ENCODE peak calls at places on chromosomes 5 and 9, in six cellular contexts. O, P, W, G, B and I are unnamed samples.

GRCh38 chr5:171494452-171495121 is 75.1 kb downstream of the FGF18 start:
- DNase-seq in W (peak), B (no peak), O (no peak), P (no peak), G (peak), I (no peak)

GRCh38 chr5:111066261-111066938 is 5.1 kb upstream of the TSLP start:
- DNase-seq in B (no peak), O (no peak), G (no peak), P (no peak), W (no peak), I (no peak)

GRCh38 chr5:1666812-1667588 is 132.6 kb downstream of the MRPL36 start:
- DNase-seq in G (peak), W (no peak), P (peak), O (no peak), B (no peak), I (peak)

GRCh38 chr5:17305964-17306725 is 88.7 kb downstream of the BASP1 start:
- DNase-seq in W (peak), O (peak), P (no peak), B (no peak), G (no peak), I (no peak)

GRCh38 chr5:164824671-164825070 is 1319.3 kb downstream of the MAT2B start:
- DNase-seq in W (no peak), O (no peak), B (no peak), P (no peak), G (no peak), I (no peak)

GRCh38 chr9:133421615-133422542 is at the start of gene ADAMTS13:
- DNase-seq in P (no peak), B (no peak), W (no peak), G (no peak), O (no peak), I (no peak)

GRCh38 chr5:6717687-6718086 is 4.5 kb downstream of the TENT4A start:
- DNase-seq in W (no peak), B (no peak), G (peak), P (no peak), O (no peak), I (no peak)

GRCh38 chr9:128705051-128705965 is 3.0 kb downstream of the PKN3 start:
- DNase-seq in B (peak), P (no peak), W (peak), O (no peak), G (no peak), I (no peak)

GRCh38 chr9:26172301-26172700 is 494.1 kb upstream of the TUSC1 start:
- DNase-seq in G (no peak), B (no peak), P (no peak), O (no peak), W (no peak), I (no peak)

GRCh38 chr9:115595951-115596742 is 478.2 kb upstream of the TNC start:
- DNase-seq in P (no peak), G (no peak), W (no peak), B (no peak), O (no peak), I (no peak)